ENCODE peak calls at places on chromosomes 1 and 21, in seven cellular contexts. K, U, T, L, R, N and V are unnamed samples.

GRCh38 chr1:74399249-74399648 is 113.2 kb downstream of the LRRC53 start:
- DNase-seq in K (no peak), U (no peak), T (no peak), L (no peak), R (no peak), N (no peak), V (no peak)

GRCh38 chr1:99968214-99968613 is 1.6 kb upstream of the SLC35A3 start:
- DNase-seq in K (no peak), U (no peak), T (no peak), L (no peak), R (no peak), N (no peak), V (no peak)

GRCh38 chr1:41377397-41377796 is 16.2 kb downstream of the FOXO6 start:
- DNase-seq in K (no peak), U (no peak), T (no peak), L (no peak), R (no peak), N (no peak), V (no peak)

GRCh38 chr1:59422921-59423575 is 126.2 kb downstream of the FGGY start:
- DNase-seq in K (no peak), U (no peak), T (no peak), L (no peak), R (no peak), N (peak; percentile 74), V (no peak)

GRCh38 chr1:243413431-243414151 is 157.8 kb downstream of the SDCCAG8 start:
- DNase-seq in K (no peak), U (no peak), T (no peak), L (no peak), R (no peak), N (no peak), V (no peak)

GRCh38 chr1:53947172-53947835 is 1.2 kb downstream of the LRRC42 start:
- DNase-seq in K (no peak), U (no peak), T (no peak), L (no peak), R (no peak), N (no peak), V (no peak)

GRCh38 chr21:33767236-33767635 is 124.9 kb downstream of the ITSN1 start:
- DNase-seq in K (no peak), U (no peak), T (no peak), L (no peak), R (no peak), N (no peak), V (no peak)

GRCh38 chr1:193040011-193040410 is 19.1 kb downstream of the UCHL5 start:
- DNase-seq in K (no peak), U (no peak), T (no peak), L (no peak), R (no peak), N (no peak), V (no peak)

GRCh38 chr1:37147906-37148305 is 113.6 kb upstream of the GRIK3 start:
- DNase-seq in K (no peak), U (no peak), T (no peak), L (no peak), R (no peak), N (no peak), V (no peak)

GRCh38 chr1:166691476-166691875 is 147.8 kb upstream of the POGK start:
- DNase-seq in K (no peak), U (no peak), T (no peak), L (no peak), R (no peak), N (no peak), V (no peak)

GRCh38 chr1:166379447-166379846 is 212.6 kb upstream of the FAM78B start:
- DNase-seq in K (no peak), U (no peak), T (no peak), L (no peak), R (no peak), N (peak; percentile 76), V (peak; percentile 61)

GRCh38 chr1:167453156-167453555 is 65.2 kb downstream of the CD247 start:
- DNase-seq in K (no peak), U (no peak), T (no peak), L (no peak), R (peak; percentile 66), N (no peak), V (no peak)

GRCh38 chr1:248739580-248740205 is 15.9 kb downstream of the LYPD8 start:
- DNase-seq in K (no peak), U (no peak), T (no peak), L (no peak), R (no peak), N (no peak), V (no peak)

GRCh38 chr1:207004931-207005830 is 27.4 kb downstream of the C1orf116 start:
- DNase-seq in K (peak; percentile 50), U (peak; percentile 57), T (no peak), L (peak; percentile 16), R (peak; percentile 67), N (no peak), V (peak; percentile 80)

GRCh38 chr1:150281221-150281757 is 1.1 kb upstream of the CIART start:
- DNase-seq in K (peak; percentile 71), U (peak; percentile 56), T (peak; percentile 34), L (peak; percentile 34), R (peak; percentile 83), N (peak; percentile 85), V (peak; percentile 62)

GRCh38 chr1:61951731-61952585 is 209.7 kb downstream of the PATJ start:
- DNase-seq in K (no peak), U (no peak), T (no peak), L (no peak), R (no peak), N (no peak), V (no peak)

GRCh38 chr1:22747021-22747734 is 36.5 kb downstream of the EPHB2 start:
- DNase-seq in K (no peak), U (peak; percentile 37), T (no peak), L (no peak), R (no peak), N (no peak), V (no peak)

GRCh38 chr1:227437495-227438008 is 119.3 kb upstream of the CDC42BPA start:
- DNase-seq in K (no peak), U (peak; percentile 90), T (no peak), L (no peak), R (no peak), N (no peak), V (peak; percentile 86)

GRCh38 chr21:36113647-36114428 is 21.0 kb upstream of the CBR3 start:
- DNase-seq in K (peak; percentile 50), U (no peak), T (peak; percentile 72), L (peak; percentile 39), R (peak; percentile 84), N (no peak), V (peak; percentile 22)

GRCh38 chr1:86933562-86934377 is 19.3 kb downstream of the HS2ST1 start:
- DNase-seq in K (no peak), U (no peak), T (no peak), L (no peak), R (no peak), N (no peak), V (no peak)

GRCh38 chr1:8598783-8599182 is 218.7 kb downstream of the RERE start:
- DNase-seq in K (no peak), U (no peak), T (no peak), L (no peak), R (no peak), N (no peak), V (no peak)

GRCh38 chr1:12034381-12034801 is 15.1 kb downstream of the MIIP start:
- DNase-seq in K (no peak), U (no peak), T (no peak), L (no peak), R (no peak), N (no peak), V (peak; percentile 66)

GRCh38 chr1:151294748-151295462 is 12.8 kb downstream of the ZNF687 start:
- DNase-seq in K (no peak), U (no peak), T (no peak), L (no peak), R (no peak), N (no peak), V (peak; percentile 77)

GRCh38 chr1:145926706-145927072 is 595 bp downstream of the RBM8A start:
- DNase-seq in K (peak; percentile 54), U (no peak), T (no peak), L (no peak), R (peak; percentile 82), N (no peak), V (no peak)

GRCh38 chr21:41750051-41750450 is 16.8 kb downstream of the RIPK4 start:
- DNase-seq in K (no peak), U (no peak), T (no peak), L (no peak), R (no peak), N (no peak), V (no peak)